ENCODE peak calls at places on chromosomes 4 and X, in eight cellular contexts. One of them, this sample, is unnamed.

GRCh38 chr4:187940299-187940698 is 55.3 kb upstream of the ZFP42 start:
- DNase-seq in K562: no peak
- DNase-seq in A549: no peak
- DNase-seq in tibial nerve: no peak
- DNase-seq in OCI-LY7: no peak
- DNase-seq in lower leg skin: no peak
- DNase-seq in WTC11: no peak
- DNase-seq in HFF-Myc: no peak
- DNase-seq in this sample: no peak

GRCh38 chr4:56762484-56763250 is 58.8 kb downstream of the SPINK2 start:
- DNase-seq in K562: no peak
- DNase-seq in A549: no peak
- DNase-seq in tibial nerve: no peak
- DNase-seq in OCI-LY7: no peak
- DNase-seq in lower leg skin: no peak
- DNase-seq in WTC11: no peak
- DNase-seq in HFF-Myc: no peak
- DNase-seq in this sample: no peak

GRCh38 chr4:6410078-6410477 is 62.3 kb downstream of the PPP2R2C start:
- DNase-seq in K562: no peak
- DNase-seq in A549: no peak
- DNase-seq in tibial nerve: no peak
- DNase-seq in OCI-LY7: no peak
- DNase-seq in lower leg skin: no peak
- DNase-seq in WTC11: no peak
- DNase-seq in HFF-Myc: no peak
- DNase-seq in this sample: no peak

GRCh38 chrX:113400193-113400704 is 559.6 kb upstream of the AMOT start:
- DNase-seq in K562: no peak
- DNase-seq in A549: no peak
- DNase-seq in tibial nerve: no peak
- DNase-seq in OCI-LY7: no peak
- DNase-seq in lower leg skin: no peak
- DNase-seq in WTC11: no peak
- DNase-seq in HFF-Myc: no peak
- DNase-seq in this sample: no peak

GRCh38 chr4:37609621-37610020 is 76.6 kb downstream of the RELL1 start:
- DNase-seq in K562: no peak
- DNase-seq in A549: no peak
- DNase-seq in tibial nerve: no peak
- DNase-seq in OCI-LY7: no peak
- DNase-seq in lower leg skin: no peak
- DNase-seq in WTC11: no peak
- DNase-seq in HFF-Myc: no peak
- DNase-seq in this sample: no peak

GRCh38 chr4:61501812-61502211 is 301.7 kb downstream of the ADGRL3 start:
- DNase-seq in K562: no peak
- DNase-seq in A549: no peak
- DNase-seq in tibial nerve: no peak
- DNase-seq in OCI-LY7: no peak
- DNase-seq in lower leg skin: no peak
- DNase-seq in WTC11: no peak
- DNase-seq in HFF-Myc: no peak
- DNase-seq in this sample: no peak

GRCh38 chr4:56050584-56050983 is 101.8 kb downstream of the CEP135 start:
- DNase-seq in K562: no peak
- DNase-seq in A549: no peak
- DNase-seq in tibial nerve: no peak
- DNase-seq in OCI-LY7: peak; percentile 16
- DNase-seq in lower leg skin: no peak
- DNase-seq in WTC11: no peak
- DNase-seq in HFF-Myc: no peak
- DNase-seq in this sample: no peak

GRCh38 chr4:43337707-43338106 is 445.2 kb downstream of the GRXCR1 start:
- DNase-seq in K562: no peak
- DNase-seq in A549: no peak
- DNase-seq in tibial nerve: no peak
- DNase-seq in OCI-LY7: no peak
- DNase-seq in lower leg skin: no peak
- DNase-seq in WTC11: no peak
- DNase-seq in HFF-Myc: no peak
- DNase-seq in this sample: no peak

GRCh38 chr4:170243662-170244288 is 154.0 kb upstream of the AADAT start:
- DNase-seq in K562: no peak
- DNase-seq in A549: no peak
- DNase-seq in tibial nerve: no peak
- DNase-seq in OCI-LY7: no peak
- DNase-seq in lower leg skin: no peak
- DNase-seq in WTC11: no peak
- DNase-seq in HFF-Myc: no peak
- DNase-seq in this sample: no peak

GRCh38 chr4:15755321-15755750 is 22.8 kb upstream of the CD38 start:
- DNase-seq in K562: no peak
- DNase-seq in A549: no peak
- DNase-seq in tibial nerve: no peak
- DNase-seq in OCI-LY7: no peak
- DNase-seq in lower leg skin: no peak
- DNase-seq in WTC11: no peak
- DNase-seq in HFF-Myc: no peak
- DNase-seq in this sample: no peak

GRCh38 chrX:139106111-139106510 is 394.6 kb upstream of the FGF13 start:
- DNase-seq in K562: no peak
- DNase-seq in A549: no peak
- DNase-seq in tibial nerve: no peak
- DNase-seq in OCI-LY7: no peak
- DNase-seq in lower leg skin: no peak
- DNase-seq in WTC11: no peak
- DNase-seq in HFF-Myc: no peak
- DNase-seq in this sample: no peak

GRCh38 chr4:117676153-117676552 is 358.1 kb upstream of the NDST3 start:
- DNase-seq in K562: no peak
- DNase-seq in A549: no peak
- DNase-seq in tibial nerve: no peak
- DNase-seq in OCI-LY7: no peak
- DNase-seq in lower leg skin: no peak
- DNase-seq in WTC11: no peak
- DNase-seq in HFF-Myc: no peak
- DNase-seq in this sample: no peak

GRCh38 chr4:1002131-1002630 is 9.0 kb upstream of the SLC26A1 start:
- DNase-seq in K562: no peak
- DNase-seq in A549: no peak
- DNase-seq in tibial nerve: peak; percentile 45
- DNase-seq in OCI-LY7: no peak
- DNase-seq in lower leg skin: no peak
- DNase-seq in WTC11: peak; percentile 62
- DNase-seq in HFF-Myc: no peak
- DNase-seq in this sample: no peak

GRCh38 chr4:141654098-141654497 is 17.7 kb downstream of the IL15 start:
- DNase-seq in K562: peak; percentile 29
- DNase-seq in A549: no peak
- DNase-seq in tibial nerve: no peak
- DNase-seq in OCI-LY7: no peak
- DNase-seq in lower leg skin: no peak
- DNase-seq in WTC11: peak; percentile 62
- DNase-seq in HFF-Myc: no peak
- DNase-seq in this sample: no peak

GRCh38 chr4:3745886-3746656 is 20.1 kb upstream of the ADRA2C start:
- DNase-seq in K562: no peak
- DNase-seq in A549: peak; percentile 40
- DNase-seq in tibial nerve: no peak
- DNase-seq in OCI-LY7: no peak
- DNase-seq in lower leg skin: no peak
- DNase-seq in WTC11: no peak
- DNase-seq in HFF-Myc: no peak
- DNase-seq in this sample: no peak

GRCh38 chr4:15894923-15895411 is 43.6 kb downstream of the FGFBP1 start:
- DNase-seq in K562: no peak
- DNase-seq in A549: peak; percentile 8
- DNase-seq in tibial nerve: no peak
- DNase-seq in OCI-LY7: no peak
- DNase-seq in lower leg skin: no peak
- DNase-seq in WTC11: no peak
- DNase-seq in HFF-Myc: no peak
- DNase-seq in this sample: no peak

GRCh38 chrX:65744965-65745364 is 77.5 kb downstream of the MSN start:
- DNase-seq in K562: no peak
- DNase-seq in A549: no peak
- DNase-seq in tibial nerve: no peak
- DNase-seq in OCI-LY7: no peak
- DNase-seq in lower leg skin: no peak
- DNase-seq in WTC11: no peak
- DNase-seq in HFF-Myc: no peak
- DNase-seq in this sample: no peak

GRCh38 chrX:65741823-65742222 is 74.4 kb downstream of the MSN start:
- DNase-seq in K562: no peak
- DNase-seq in A549: no peak
- DNase-seq in tibial nerve: no peak
- DNase-seq in OCI-LY7: no peak
- DNase-seq in lower leg skin: no peak
- DNase-seq in WTC11: no peak
- DNase-seq in HFF-Myc: no peak
- DNase-seq in this sample: no peak

GRCh38 chrX:65750674-65751469 is 83.4 kb downstream of the MSN start:
- DNase-seq in K562: no peak
- DNase-seq in A549: no peak
- DNase-seq in tibial nerve: no peak
- DNase-seq in OCI-LY7: no peak
- DNase-seq in lower leg skin: no peak
- DNase-seq in WTC11: no peak
- DNase-seq in HFF-Myc: no peak
- DNase-seq in this sample: peak; percentile 7

GRCh38 chrX:65745427-65745826 is 78.0 kb downstream of the MSN start:
- DNase-seq in K562: no peak
- DNase-seq in A549: no peak
- DNase-seq in tibial nerve: no peak
- DNase-seq in OCI-LY7: no peak
- DNase-seq in lower leg skin: no peak
- DNase-seq in WTC11: no peak
- DNase-seq in HFF-Myc: no peak
- DNase-seq in this sample: no peak

GRCh38 chrX:65745992-65746391 is 78.5 kb downstream of the MSN start:
- DNase-seq in K562: peak; percentile 56
- DNase-seq in A549: no peak
- DNase-seq in tibial nerve: no peak
- DNase-seq in OCI-LY7: no peak
- DNase-seq in lower leg skin: no peak
- DNase-seq in WTC11: no peak
- DNase-seq in HFF-Myc: no peak
- DNase-seq in this sample: no peak
- TF ChIP-seq CTCF in K562: peak; percentile 39
- TF ChIP-seq CTCF in A549: peak; percentile 20
- TF ChIP-seq CTCF in tibial nerve: no peak
- TF ChIP-seq CTCF in OCI-LY7: peak; percentile 48
- TF ChIP-seq CTCF in lower leg skin: no peak
- TF ChIP-seq CTCF in WTC11: no peak
- TF ChIP-seq CTCF in HFF-Myc: no peak
- TF ChIP-seq CTCF in this sample: no peak

GRCh38 chrX:83759872-83760271 is 101.1 kb upstream of the CYLC1 start:
- DNase-seq in K562: peak; percentile 1
- DNase-seq in A549: no peak
- DNase-seq in tibial nerve: no peak
- DNase-seq in OCI-LY7: peak; percentile 36
- DNase-seq in lower leg skin: no peak
- DNase-seq in WTC11: no peak
- DNase-seq in HFF-Myc: no peak
- DNase-seq in this sample: no peak
- TF ChIP-seq CTCF in K562: no peak
- TF ChIP-seq CTCF in A549: peak; percentile 28
- TF ChIP-seq CTCF in tibial nerve: no peak
- TF ChIP-seq CTCF in OCI-LY7: peak; percentile 74
- TF ChIP-seq CTCF in lower leg skin: no peak
- TF ChIP-seq CTCF in WTC11: peak; percentile 34
- TF ChIP-seq CTCF in HFF-Myc: no peak
- TF ChIP-seq CTCF in this sample: no peak

GRCh38 chrX:143648705-143649104 is 12.8 kb upstream of the SLITRK4 start:
- DNase-seq in K562: no peak
- DNase-seq in A549: no peak
- DNase-seq in tibial nerve: peak; percentile 17
- DNase-seq in OCI-LY7: peak; percentile 0
- DNase-seq in lower leg skin: no peak
- DNase-seq in WTC11: no peak
- DNase-seq in HFF-Myc: no peak
- DNase-seq in this sample: no peak
- TF ChIP-seq CTCF in K562: no peak
- TF ChIP-seq CTCF in A549: no peak
- TF ChIP-seq CTCF in tibial nerve: no peak
- TF ChIP-seq CTCF in OCI-LY7: peak; percentile 38
- TF ChIP-seq CTCF in lower leg skin: no peak
- TF ChIP-seq CTCF in WTC11: no peak
- TF ChIP-seq CTCF in HFF-Myc: no peak
- TF ChIP-seq CTCF in this sample: no peak

GRCh38 chr4:182872886-182873285 is 44.3 kb downstream of the DCTD start:
- DNase-seq in K562: no peak
- DNase-seq in A549: no peak
- DNase-seq in tibial nerve: no peak
- DNase-seq in OCI-LY7: no peak
- DNase-seq in lower leg skin: no peak
- DNase-seq in WTC11: no peak
- DNase-seq in HFF-Myc: no peak
- DNase-seq in this sample: no peak
- TF ChIP-seq CTCF in K562: no peak
- TF ChIP-seq CTCF in A549: no peak
- TF ChIP-seq CTCF in tibial nerve: no peak
- TF ChIP-seq CTCF in OCI-LY7: no peak
- TF ChIP-seq CTCF in lower leg skin: no peak
- TF ChIP-seq CTCF in WTC11: no peak
- TF ChIP-seq CTCF in HFF-Myc: no peak
- TF ChIP-seq CTCF in this sample: no peak

This sample was measured in CD4-positive, alpha-beta T cell.